ENCODE peak calls at places on chromosomes 2 and 18, in five cellular contexts. One of them, this sample, is unnamed. For H3K4me1, the result is how much of the 10 kb centered on the place peaks cover.

GRCh38 chr2:183037660-183038340 is 457 bp downstream of the NCKAP1 start:
- DNase-seq in adipocyte: peak
- DNase-seq in PC-9: peak
- DNase-seq in psoas muscle: no peak
- DNase-seq in CD8-positive, alpha-beta memory T cell: peak
- DNase-seq in this sample: no peak

GRCh38 chr2:105617631-105618350 is 126.9 kb upstream of the NCK2 start:
- DNase-seq in psoas muscle: no peak
- DNase-seq in adipocyte: no peak
- DNase-seq in PC-9: peak
- DNase-seq in CD8-positive, alpha-beta memory T cell: no peak
- DNase-seq in this sample: peak

GRCh38 chr2:8993196-8993901 is 10.1 kb downstream of the MBOAT2 start:
- DNase-seq in CD8-positive, alpha-beta memory T cell: no peak
- DNase-seq in psoas muscle: no peak
- DNase-seq in PC-9: no peak
- DNase-seq in adipocyte: no peak
- DNase-seq in this sample: no peak

GRCh38 chr2:17538022-17538843 is 2.3 kb upstream of the VSNL1 start:
- DNase-seq in CD8-positive, alpha-beta memory T cell: no peak
- DNase-seq in psoas muscle: no peak
- DNase-seq in PC-9: no peak
- DNase-seq in adipocyte: peak
- DNase-seq in this sample: peak

GRCh38 chr18:58103339-58103930 is 59.4 kb downstream of the NEDD4L start:
- DNase-seq in psoas muscle: no peak
- DNase-seq in PC-9: no peak
- DNase-seq in adipocyte: no peak
- DNase-seq in CD8-positive, alpha-beta memory T cell: no peak
- DNase-seq in this sample: no peak

GRCh38 chr2:25306767-25307368 is 34.9 kb downstream of the DNMT3A start:
- DNase-seq in PC-9: no peak
- DNase-seq in psoas muscle: peak
- DNase-seq in adipocyte: no peak
- DNase-seq in CD8-positive, alpha-beta memory T cell: no peak
- DNase-seq in this sample: no peak

GRCh38 chr2:97713296-97714083 is at the start of gene ZAP70:
- DNase-seq in psoas muscle: peak
- DNase-seq in CD8-positive, alpha-beta memory T cell: peak
- DNase-seq in adipocyte: no peak
- DNase-seq in PC-9: no peak
- DNase-seq in this sample: no peak

GRCh38 chr18:12766986-12767433 is 64.2 kb downstream of the PSMG2 start:
- DNase-seq in adipocyte: no peak
- DNase-seq in CD8-positive, alpha-beta memory T cell: no peak
- DNase-seq in psoas muscle: no peak
- DNase-seq in PC-9: no peak
- DNase-seq in this sample: no peak

GRCh38 chr18:42901161-42901560 is 214.3 kb downstream of the RIT2 start:
- DNase-seq in CD8-positive, alpha-beta memory T cell: no peak
- DNase-seq in PC-9: no peak
- DNase-seq in adipocyte: no peak
- DNase-seq in psoas muscle: no peak
- DNase-seq in this sample: no peak

GRCh38 chr2:12763486-12763885 is 46.8 kb downstream of the TRIB2 start:
- DNase-seq in PC-9: no peak
- DNase-seq in psoas muscle: no peak
- DNase-seq in adipocyte: no peak
- DNase-seq in CD8-positive, alpha-beta memory T cell: no peak
- DNase-seq in this sample: no peak

GRCh38 chr2:10369269-10370255 is 66.9 kb downstream of the HPCAL1 start:
- DNase-seq in PC-9: no peak
- DNase-seq in psoas muscle: no peak
- DNase-seq in CD8-positive, alpha-beta memory T cell: no peak
- DNase-seq in adipocyte: no peak
- DNase-seq in this sample: no peak

GRCh38 chr2:3634631-3635091 is 23.3 kb upstream of the ALLC start:
- DNase-seq in PC-9: no peak
- DNase-seq in psoas muscle: peak
- DNase-seq in CD8-positive, alpha-beta memory T cell: no peak
- DNase-seq in adipocyte: no peak
- DNase-seq in this sample: no peak

GRCh38 chr2:16148632-16149348 is 208.4 kb downstream of the MYCN start:
- DNase-seq in adipocyte: no peak
- DNase-seq in psoas muscle: no peak
- DNase-seq in CD8-positive, alpha-beta memory T cell: no peak
- DNase-seq in PC-9: no peak
- DNase-seq in this sample: no peak

GRCh38 chr2:20352230-20353216 is 1.9 kb upstream of the PUM2 start:
- DNase-seq in CD8-positive, alpha-beta memory T cell: no peak
- DNase-seq in PC-9: no peak
- DNase-seq in psoas muscle: no peak
- DNase-seq in adipocyte: no peak
- DNase-seq in this sample: no peak

GRCh38 chr2:62803961-62804360 is 98.4 kb downstream of the EHBP1 start:
- DNase-seq in CD8-positive, alpha-beta memory T cell: no peak
- DNase-seq in PC-9: no peak
- DNase-seq in adipocyte: no peak
- DNase-seq in psoas muscle: no peak
- DNase-seq in this sample: no peak

GRCh38 chr18:10152475-10152874 is 238.7 kb downstream of the VAPA start:
- DNase-seq in psoas muscle: no peak
- DNase-seq in adipocyte: no peak
- DNase-seq in PC-9: no peak
- DNase-seq in CD8-positive, alpha-beta memory T cell: no peak
- DNase-seq in this sample: no peak

GRCh38 chr2:143463717-143464116 is 334.5 kb downstream of the ARHGAP15 start:
- DNase-seq in PC-9: no peak
- DNase-seq in adipocyte: no peak
- DNase-seq in psoas muscle: no peak
- DNase-seq in CD8-positive, alpha-beta memory T cell: no peak
- DNase-seq in this sample: no peak

GRCh38 chr2:17573085-17573805 is 32.7 kb downstream of the VSNL1 start:
- DNase-seq in PC-9: no peak
- DNase-seq in adipocyte: peak
- DNase-seq in CD8-positive, alpha-beta memory T cell: no peak
- DNase-seq in psoas muscle: no peak
- DNase-seq in this sample: no peak

GRCh38 chr2:9675369-9676351 is 44.9 kb upstream of the YWHAQ start:
- DNase-seq in PC-9: peak
- DNase-seq in psoas muscle: no peak
- DNase-seq in adipocyte: peak
- DNase-seq in CD8-positive, alpha-beta memory T cell: no peak
- DNase-seq in this sample: peak

GRCh38 chr18:70659026-70659726 is 370.3 kb downstream of the SOCS6 start:
- DNase-seq in CD8-positive, alpha-beta memory T cell: no peak
- DNase-seq in adipocyte: no peak
- DNase-seq in PC-9: no peak
- DNase-seq in psoas muscle: no peak
- DNase-seq in this sample: peak

GRCh38 chr2:232588680-232589585 is 38.4 kb downstream of the EIF4E2 start:
- DNase-seq in PC-9: peak
- DNase-seq in CD8-positive, alpha-beta memory T cell: no peak
- DNase-seq in adipocyte: peak
- DNase-seq in psoas muscle: peak
- DNase-seq in this sample: peak

GRCh38 chr2:20717641-20718040 is 50.7 kb downstream of the GDF7 start:
- DNase-seq in PC-9: no peak
- DNase-seq in CD8-positive, alpha-beta memory T cell: no peak
- DNase-seq in psoas muscle: no peak
- DNase-seq in adipocyte: no peak
- DNase-seq in this sample: no peak

GRCh38 chr18:48783616-48784520 is 166.9 kb downstream of the SMAD7 start:
- DNase-seq in PC-9: no peak
- DNase-seq in adipocyte: no peak
- DNase-seq in psoas muscle: peak
- DNase-seq in CD8-positive, alpha-beta memory T cell: no peak
- DNase-seq in this sample: no peak

GRCh38 chr2:37469126-37469525 is 124.7 kb downstream of the QPCT start:
- DNase-seq in PC-9: no peak
- DNase-seq in adipocyte: no peak
- DNase-seq in CD8-positive, alpha-beta memory T cell: no peak
- DNase-seq in psoas muscle: no peak
- DNase-seq in this sample: no peak

GRCh38 chr2:1600191-1601063 is 143.9 kb downstream of the PXDN start:
- DNase-seq in psoas muscle: peak
- DNase-seq in CD8-positive, alpha-beta memory T cell: no peak
- DNase-seq in adipocyte: no peak
- DNase-seq in PC-9: peak
- DNase-seq in this sample: no peak

GRCh38 chr2:230829959-230830358 is 34.8 kb upstream of the ITM2C start:
- DNase-seq in CD8-positive, alpha-beta memory T cell: no peak
- DNase-seq in adipocyte: no peak
- DNase-seq in PC-9: no peak
- DNase-seq in psoas muscle: no peak
- DNase-seq in this sample: no peak

GRCh38 chr2:167381349-167381748 is 493.1 kb downstream of the XIRP2 start:
- DNase-seq in psoas muscle: no peak
- DNase-seq in CD8-positive, alpha-beta memory T cell: no peak
- DNase-seq in adipocyte: no peak
- DNase-seq in PC-9: no peak
- DNase-seq in this sample: no peak

GRCh38 chr2:67502346-67503065 is 105.4 kb downstream of the ETAA1 start:
- DNase-seq in adipocyte: no peak
- DNase-seq in PC-9: no peak
- DNase-seq in psoas muscle: no peak
- DNase-seq in CD8-positive, alpha-beta memory T cell: no peak
- DNase-seq in this sample: no peak

DNA sequence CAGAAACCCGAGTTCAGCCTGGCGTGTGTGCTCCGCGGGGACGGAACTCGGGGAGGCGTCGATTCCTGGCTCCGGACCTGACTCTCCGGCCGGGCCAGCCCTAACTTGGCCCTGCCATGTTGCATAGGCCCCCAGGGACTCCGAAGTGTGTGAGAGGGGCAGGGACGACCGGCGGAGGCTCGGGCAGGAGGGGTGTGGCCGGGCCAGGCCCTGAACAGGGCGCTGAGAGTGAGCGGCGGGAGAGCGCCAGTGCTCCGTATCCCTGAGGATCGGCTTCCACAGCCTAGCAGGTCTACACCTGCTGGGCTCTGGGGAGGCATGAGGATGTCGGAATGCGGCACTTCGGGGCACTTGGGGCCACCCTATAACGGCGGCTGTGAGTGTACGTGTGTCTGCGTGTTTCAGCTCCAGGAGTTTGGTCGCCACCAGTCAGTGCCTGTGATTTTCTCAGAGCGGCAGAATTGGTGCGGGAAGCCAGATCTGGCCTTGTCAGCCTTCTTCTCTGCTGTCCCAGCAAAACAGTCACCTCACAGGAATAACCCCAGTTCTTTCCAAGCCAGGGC is 846 bp downstream of the KCNK3 start:
- DNase-seq in PC-9: no peak
- DNase-seq in CD8-positive, alpha-beta memory T cell: no peak
- DNase-seq in adipocyte: peak
- DNase-seq in psoas muscle: no peak
- DNase-seq in this sample: no peak
- H3K4me1 ChIP-seq in PC-9: under half
- H3K4me1 ChIP-seq in CD8-positive, alpha-beta memory T cell: under half
- H3K4me1 ChIP-seq in adipocyte: under half
- H3K4me1 ChIP-seq in psoas muscle: under half
- H3K4me1 ChIP-seq in this sample: under half

DNA sequence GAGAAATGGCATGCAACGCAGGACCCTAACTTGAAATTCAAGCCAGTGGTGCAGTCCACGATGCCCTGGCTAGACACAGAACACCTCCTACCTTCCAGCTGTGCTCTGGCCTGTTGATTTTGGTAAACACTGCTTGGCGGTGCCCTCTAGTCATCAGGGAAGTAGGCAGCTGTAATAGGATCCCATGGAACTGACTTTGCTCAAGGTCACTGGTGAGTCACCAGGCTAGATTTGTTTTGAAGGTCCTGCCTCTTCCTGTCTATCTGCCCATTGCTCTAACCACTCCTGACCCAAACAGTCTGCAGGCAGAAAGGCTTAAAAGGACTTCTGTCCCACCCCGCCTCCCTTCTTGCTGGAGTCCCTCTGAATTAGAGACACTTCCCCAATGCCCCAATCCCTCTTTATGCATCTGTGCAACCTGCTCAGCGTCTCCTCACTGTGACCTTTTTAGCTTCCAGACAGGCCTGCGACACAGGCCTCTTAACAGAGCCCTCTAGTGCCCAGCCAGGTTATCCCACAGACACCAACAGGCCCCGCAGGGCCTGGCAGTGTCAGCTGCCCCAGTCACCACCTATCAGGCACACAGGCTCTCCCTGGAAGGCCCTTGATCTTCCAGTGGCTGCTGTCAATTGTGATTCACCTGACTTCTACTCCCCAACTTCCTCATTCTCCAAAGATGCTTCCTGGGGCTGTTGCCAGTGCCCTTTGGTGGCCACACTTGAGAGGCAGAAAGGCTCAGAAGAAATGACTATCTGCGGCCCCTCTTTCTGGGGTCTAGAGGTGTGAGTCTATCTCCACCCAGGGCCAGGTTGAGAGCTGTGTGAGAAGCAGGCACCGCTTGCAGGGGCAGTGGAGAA is 5.2 kb downstream of the TMEM127 start:
- DNase-seq in PC-9: peak
- DNase-seq in CD8-positive, alpha-beta memory T cell: no peak
- DNase-seq in psoas muscle: peak
- DNase-seq in adipocyte: peak
- DNase-seq in this sample: peak
- H3K4me1 ChIP-seq in PC-9: half or more
- H3K4me1 ChIP-seq in CD8-positive, alpha-beta memory T cell: half or more
- H3K4me1 ChIP-seq in psoas muscle: half or more
- H3K4me1 ChIP-seq in adipocyte: half or more
- H3K4me1 ChIP-seq in this sample: under half

DNA sequence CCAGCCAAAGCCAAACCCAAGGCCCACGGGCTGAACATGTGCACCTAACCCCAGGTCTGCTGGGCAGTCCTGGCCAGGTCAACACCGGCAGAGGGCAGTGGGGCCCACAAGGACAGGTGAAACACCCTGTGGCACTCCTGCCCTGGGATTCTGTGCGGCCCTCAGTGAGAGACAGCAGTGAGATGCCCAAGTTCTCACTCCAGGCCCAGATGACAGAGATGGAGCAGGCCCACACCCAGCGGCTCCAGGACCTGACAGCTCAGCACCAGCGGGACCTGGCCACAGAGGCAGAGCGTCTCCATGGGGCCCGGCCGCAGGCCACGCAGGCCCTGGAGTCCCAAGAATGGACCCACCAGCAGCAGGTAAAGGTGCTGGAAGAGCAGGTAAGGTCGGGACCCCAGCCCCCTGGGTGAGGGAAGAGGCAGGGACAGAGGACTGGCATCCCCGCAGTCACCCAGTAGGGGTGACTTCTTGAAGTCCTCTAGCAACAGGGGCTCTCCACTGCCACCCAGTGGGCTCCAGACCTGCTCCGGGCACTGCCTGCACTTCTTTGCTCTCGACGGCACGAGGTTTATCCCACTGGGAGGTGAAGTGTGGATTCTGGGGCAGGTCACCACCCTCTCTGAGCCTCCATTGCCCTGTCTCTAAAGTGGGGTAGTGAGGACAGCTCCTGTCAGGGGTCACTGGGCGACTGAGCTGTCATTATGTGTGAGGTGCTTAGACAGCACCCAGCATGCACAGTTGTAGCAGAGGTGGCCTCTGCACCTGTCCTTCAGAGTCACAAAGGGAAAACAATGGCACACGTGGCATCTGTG is 8.8 kb upstream of the SNED1 start:
- DNase-seq in CD8-positive, alpha-beta memory T cell: no peak
- DNase-seq in adipocyte: no peak
- DNase-seq in psoas muscle: peak
- DNase-seq in PC-9: peak
- DNase-seq in this sample: no peak
- H3K4me1 ChIP-seq in CD8-positive, alpha-beta memory T cell: under half
- H3K4me1 ChIP-seq in adipocyte: under half
- H3K4me1 ChIP-seq in psoas muscle: under half
- H3K4me1 ChIP-seq in PC-9: under half
- H3K4me1 ChIP-seq in this sample: under half

GRCh38 chr2:217901400-217901799 is 101.4 kb downstream of the TNS1 start:
- DNase-seq in psoas muscle: no peak
- DNase-seq in CD8-positive, alpha-beta memory T cell: no peak
- DNase-seq in PC-9: no peak
- DNase-seq in adipocyte: no peak
- DNase-seq in this sample: no peak
- H3K4me1 ChIP-seq in psoas muscle: half or more
- H3K4me1 ChIP-seq in CD8-positive, alpha-beta memory T cell: under half
- H3K4me1 ChIP-seq in PC-9: under half
- H3K4me1 ChIP-seq in adipocyte: half or more
- H3K4me1 ChIP-seq in this sample: under half

This sample was measured in foreskin keratinocyte.